ENCODE peak calls at places on chromosomes 13 and 19, in five cellular contexts. One of them, this sample, is unnamed.

GRCh38 chr13:94784066-94784465 is 71.7 kb upstream of the SOX21 start:
- DNase-seq in epithelial cell of esophagus: no peak
- DNase-seq in thoracic aorta: no peak
- DNase-seq in lower leg skin: no peak
- DNase-seq in esophagus squamous epithelium: no peak
- DNase-seq in this sample: no peak

GRCh38 chr13:51958217-51958547 is 53.1 kb downstream of the ATP7B start:
- DNase-seq in epithelial cell of esophagus: no peak
- DNase-seq in esophagus squamous epithelium: no peak
- DNase-seq in lower leg skin: no peak
- DNase-seq in thoracic aorta: no peak
- DNase-seq in this sample: no peak

GRCh38 chr19:46862974-46863632 is 2.3 kb downstream of the ARHGAP35 start:
- DNase-seq in thoracic aorta: no peak
- DNase-seq in lower leg skin: no peak
- DNase-seq in epithelial cell of esophagus: no peak
- DNase-seq in esophagus squamous epithelium: no peak
- DNase-seq in this sample: no peak

GRCh38 chr13:68319384-68319783 is 1089.2 kb upstream of the PCDH9 start:
- DNase-seq in esophagus squamous epithelium: no peak
- DNase-seq in thoracic aorta: no peak
- DNase-seq in lower leg skin: no peak
- DNase-seq in epithelial cell of esophagus: no peak
- DNase-seq in this sample: no peak

GRCh38 chr13:50406831-50407230 is 391.6 kb downstream of the KCNRG start:
- DNase-seq in thoracic aorta: no peak
- DNase-seq in esophagus squamous epithelium: no peak
- DNase-seq in epithelial cell of esophagus: no peak
- DNase-seq in lower leg skin: no peak
- DNase-seq in this sample: no peak

GRCh38 chr13:30819136-30819875 is 84.0 kb downstream of the ALOX5AP start:
- DNase-seq in lower leg skin: no peak
- DNase-seq in thoracic aorta: no peak
- DNase-seq in epithelial cell of esophagus: peak; percentile 45
- DNase-seq in esophagus squamous epithelium: no peak
- DNase-seq in this sample: no peak

GRCh38 chr13:33069365-33069764 is 53.1 kb downstream of the KL start:
- DNase-seq in epithelial cell of esophagus: peak; percentile 21
- DNase-seq in thoracic aorta: no peak
- DNase-seq in lower leg skin: no peak
- DNase-seq in esophagus squamous epithelium: no peak
- DNase-seq in this sample: peak; percentile 30

GRCh38 chr13:43908156-43909126 is 28.7 kb downstream of the LACC1 start:
- DNase-seq in lower leg skin: no peak
- DNase-seq in thoracic aorta: no peak
- DNase-seq in esophagus squamous epithelium: no peak
- DNase-seq in epithelial cell of esophagus: peak; percentile 58
- DNase-seq in this sample: peak; percentile 39

GRCh38 chr19:33551676-33552075 is 30.1 kb upstream of the PEPD start:
- DNase-seq in epithelial cell of esophagus: no peak
- DNase-seq in lower leg skin: no peak
- DNase-seq in esophagus squamous epithelium: no peak
- DNase-seq in thoracic aorta: no peak
- DNase-seq in this sample: no peak

GRCh38 chr19:40982594-40983101 is 8.4 kb upstream of the CYP2B6 start:
- DNase-seq in thoracic aorta: no peak
- DNase-seq in lower leg skin: no peak
- DNase-seq in epithelial cell of esophagus: peak; percentile 26
- DNase-seq in esophagus squamous epithelium: no peak
- DNase-seq in this sample: no peak

GRCh38 chr13:90918551-90918950 is 428.9 kb upstream of the MIR17HG start:
- DNase-seq in esophagus squamous epithelium: no peak
- DNase-seq in thoracic aorta: no peak
- DNase-seq in lower leg skin: no peak
- DNase-seq in epithelial cell of esophagus: peak; percentile 65
- DNase-seq in this sample: peak; percentile 20

GRCh38 chr13:70623260-70623659 is 515.0 kb upstream of the KLHL1 start:
- DNase-seq in epithelial cell of esophagus: peak; percentile 30
- DNase-seq in lower leg skin: no peak
- DNase-seq in thoracic aorta: no peak
- DNase-seq in esophagus squamous epithelium: no peak
- DNase-seq in this sample: peak; percentile 11
- TF ChIP-seq CTCF in epithelial cell of esophagus: peak; percentile 21
- TF ChIP-seq CTCF in lower leg skin: no peak
- TF ChIP-seq CTCF in thoracic aorta: no peak
- TF ChIP-seq CTCF in esophagus squamous epithelium: no peak
- TF ChIP-seq CTCF in this sample: peak; percentile 39

DNA sequence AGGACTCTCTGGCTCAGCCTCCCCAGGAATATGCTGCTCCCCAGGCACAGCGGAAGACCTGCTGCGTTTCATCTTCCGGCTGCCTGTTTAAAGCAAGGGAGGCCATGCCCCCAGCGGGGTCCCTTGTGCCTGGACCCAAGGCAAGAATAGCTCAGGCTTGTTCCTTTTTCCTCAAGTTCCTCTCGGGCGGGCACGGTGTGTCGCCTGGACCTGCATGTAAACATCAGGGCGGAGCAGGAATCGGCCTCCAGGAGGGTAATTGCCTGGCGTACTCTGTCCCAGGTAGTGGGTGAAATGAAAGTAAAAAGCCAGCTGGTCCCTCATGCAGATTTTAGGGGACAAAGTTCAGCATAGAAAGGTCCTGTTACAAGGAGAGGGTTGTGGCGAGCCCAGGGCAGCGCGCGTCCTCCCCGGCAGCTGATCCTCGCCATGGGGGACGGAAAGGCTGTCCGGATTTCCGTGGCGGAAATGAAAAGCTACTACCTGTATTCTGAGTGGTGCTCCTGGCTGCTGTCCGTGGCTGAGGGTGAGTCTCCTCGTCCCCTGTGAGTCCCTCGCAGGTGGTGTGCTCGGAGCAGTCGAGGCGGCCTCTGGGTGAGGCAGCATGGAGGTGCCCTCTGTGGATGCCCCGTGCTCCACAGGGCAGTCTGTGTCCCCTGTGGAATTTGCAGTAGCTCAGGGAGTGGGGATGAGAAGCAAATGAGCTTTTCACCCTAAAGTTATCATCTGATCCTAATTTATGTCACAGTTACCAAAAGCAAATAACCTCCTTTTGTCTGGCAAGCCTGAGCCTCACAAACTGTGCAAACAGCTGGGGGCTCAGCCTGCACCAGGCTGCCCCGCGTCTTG is 16.2 kb downstream of the MCF2L start:
- DNase-seq in epithelial cell of esophagus: no peak
- DNase-seq in lower leg skin: no peak
- DNase-seq in esophagus squamous epithelium: no peak
- DNase-seq in thoracic aorta: no peak
- DNase-seq in this sample: no peak
- TF ChIP-seq CTCF in epithelial cell of esophagus: no peak
- TF ChIP-seq CTCF in lower leg skin: no peak
- TF ChIP-seq CTCF in esophagus squamous epithelium: no peak
- TF ChIP-seq CTCF in thoracic aorta: no peak
- TF ChIP-seq CTCF in this sample: no peak

GRCh38 chr13:70104481-70104880 is 3.1 kb upstream of the ATXN8OS start:
- DNase-seq in esophagus squamous epithelium: no peak
- DNase-seq in epithelial cell of esophagus: no peak
- DNase-seq in thoracic aorta: no peak
- DNase-seq in lower leg skin: no peak
- DNase-seq in this sample: no peak

DNA sequence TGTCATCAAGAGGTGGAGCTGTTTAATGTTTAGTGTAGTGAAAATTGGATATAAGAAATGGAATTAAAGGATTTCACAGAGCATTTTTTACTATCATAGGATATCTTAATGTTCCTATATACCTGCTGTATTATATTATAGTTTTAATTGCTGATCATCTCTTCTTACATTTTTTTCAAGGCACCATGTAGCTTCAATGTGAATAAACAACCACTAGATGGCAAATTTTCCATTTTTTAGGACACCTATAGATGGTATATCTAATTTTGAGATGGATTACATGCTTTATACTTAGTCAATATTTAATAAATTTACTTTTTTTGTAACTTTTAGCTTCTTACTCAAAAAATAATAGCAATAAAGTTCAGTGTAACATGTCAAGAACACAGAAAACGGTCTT is 9.0 kb upstream of the ATXN8OS start:
- DNase-seq in thoracic aorta: no peak
- DNase-seq in esophagus squamous epithelium: no peak
- DNase-seq in epithelial cell of esophagus: peak; percentile 32
- DNase-seq in lower leg skin: no peak
- DNase-seq in this sample: peak; percentile 8
- TF ChIP-seq CTCF in thoracic aorta: no peak
- TF ChIP-seq CTCF in esophagus squamous epithelium: no peak
- TF ChIP-seq CTCF in epithelial cell of esophagus: peak; percentile 37
- TF ChIP-seq CTCF in lower leg skin: no peak
- TF ChIP-seq CTCF in this sample: peak; percentile 47

DNA sequence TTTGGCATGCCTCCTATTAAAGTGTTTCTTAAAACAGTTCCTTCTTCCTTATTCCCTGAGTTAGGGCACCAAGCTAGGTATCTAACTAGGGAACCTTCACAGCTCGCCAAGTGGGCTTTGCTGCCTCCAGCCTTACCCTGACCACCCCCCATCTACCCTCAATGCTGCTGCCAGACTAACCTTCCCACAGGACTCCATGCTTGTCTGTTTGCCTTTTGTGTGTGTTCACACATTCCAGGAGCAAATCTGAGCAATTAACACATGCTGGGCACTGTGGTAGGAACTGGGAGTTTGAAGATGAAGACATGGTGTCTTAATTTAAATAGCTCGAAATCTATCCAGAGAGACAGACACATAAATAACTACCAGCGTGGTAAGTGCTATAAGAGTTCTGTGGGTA is 185.2 kb downstream of the MZT1 start:
- DNase-seq in esophagus squamous epithelium: no peak
- DNase-seq in thoracic aorta: no peak
- DNase-seq in lower leg skin: no peak
- DNase-seq in epithelial cell of esophagus: no peak
- DNase-seq in this sample: no peak
- TF ChIP-seq CTCF in esophagus squamous epithelium: no peak
- TF ChIP-seq CTCF in thoracic aorta: no peak
- TF ChIP-seq CTCF in lower leg skin: no peak
- TF ChIP-seq CTCF in epithelial cell of esophagus: no peak
- TF ChIP-seq CTCF in this sample: no peak

DNA sequence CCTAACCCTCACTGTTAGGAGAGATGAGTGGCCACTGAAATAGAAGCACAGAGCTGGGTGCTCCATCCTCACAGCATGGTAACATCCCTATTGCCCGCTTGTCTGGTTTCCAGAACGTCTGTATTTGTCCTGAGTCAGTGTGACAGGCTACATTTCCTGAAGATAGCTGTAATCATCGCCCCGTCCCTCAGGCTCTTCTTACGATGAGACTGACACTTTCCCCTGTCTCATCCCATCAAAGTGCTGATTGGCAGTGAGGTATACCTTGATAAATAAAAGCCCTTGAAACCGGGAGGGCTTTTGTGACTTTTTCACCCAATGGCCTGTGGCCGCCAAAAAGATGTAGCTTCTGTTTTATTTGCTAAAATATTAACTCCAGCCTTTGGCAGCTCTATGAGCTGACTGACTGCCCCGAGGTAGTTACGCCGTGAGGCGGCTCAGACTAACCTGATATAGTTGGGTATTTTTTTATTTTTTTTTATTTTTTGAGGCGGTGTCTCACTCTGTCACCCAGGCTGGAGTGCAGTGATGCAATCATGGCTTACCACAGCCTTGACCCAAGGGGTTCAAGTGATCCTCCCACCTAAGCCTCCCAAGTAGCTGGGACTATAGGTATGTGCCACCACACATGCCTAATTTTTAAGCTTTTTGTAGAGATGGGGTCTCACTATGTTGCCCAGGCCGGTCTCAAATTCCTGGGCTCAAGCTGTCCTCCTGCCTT is 5.7 kb upstream of the LRRC4B start:
- DNase-seq in lower leg skin: no peak
- DNase-seq in esophagus squamous epithelium: no peak
- DNase-seq in thoracic aorta: no peak
- DNase-seq in epithelial cell of esophagus: no peak
- DNase-seq in this sample: no peak
- TF ChIP-seq CTCF in lower leg skin: no peak
- TF ChIP-seq CTCF in esophagus squamous epithelium: no peak
- TF ChIP-seq CTCF in thoracic aorta: no peak
- TF ChIP-seq CTCF in epithelial cell of esophagus: no peak
- TF ChIP-seq CTCF in this sample: no peak